ENCODE peak calls at places on chromosomes 4 and X, in ten cellular contexts. E is heart left ventricle; T is tibial nerve; V is astrocyte of the spinal cord; D is ascending aorta; K is lower lobe of right lung; Z is mammary epithelial cell; G is epithelial cell of esophagus; M is CD4-positive, alpha-beta T cell; Y is cardiac fibroblast. I is an unnamed sample.

GRCh38 chr4:51842167-51842553 is 793 bp upstream of the DCUN1D4 start:
- DNase-seq in E (no peak), T (peak), V (no peak), D (no peak), K (no peak), Z (no peak), G (no peak), M (no peak), Y (no peak), I (no peak)

GRCh38 chr4:38109896-38110295 is 149.7 kb downstream of the PTTG2 start:
- DNase-seq in E (no peak), T (no peak), V (no peak), D (no peak), K (no peak), Z (no peak), G (no peak), M (no peak), Y (no peak), I (no peak)

GRCh38 chrX:40550069-40550468 is 30.7 kb upstream of the ATP6AP2 start:
- DNase-seq in E (no peak), T (no peak), V (no peak), D (no peak), K (no peak), Z (no peak), G (no peak), M (no peak), Y (no peak), I (no peak)

GRCh38 chr4:30952526-30953219 is 232.5 kb downstream of the PCDH7 start:
- DNase-seq in E (no peak), T (no peak), V (no peak), D (no peak), K (no peak), Z (no peak), G (peak), M (no peak), Y (no peak), I (no peak)

GRCh38 chrX:10505726-10506125 is 114.7 kb downstream of the MID1 start:
- DNase-seq in E (no peak), T (no peak), V (no peak), D (no peak), K (no peak), Z (no peak), G (no peak), M (no peak), Y (no peak), I (no peak)

GRCh38 chr4:171007618-171008390 is 805.4 kb upstream of the GALNTL6 start:
- DNase-seq in E (no peak), T (no peak), V (no peak), D (no peak), K (no peak), Z (no peak), G (no peak), M (no peak), Y (no peak), I (no peak)

GRCh38 chr4:156830356-156830755 is 141.2 kb downstream of the PDGFC start:
- DNase-seq in E (no peak), T (no peak), V (peak), D (no peak), K (no peak), Z (peak), G (peak), M (no peak), Y (peak), I (no peak)

GRCh38 chr4:62517721-62518120 is 1317.6 kb downstream of the ADGRL3 start:
- DNase-seq in E (no peak), T (no peak), V (peak), D (no peak), K (no peak), Z (peak), G (no peak), M (no peak), Y (peak), I (no peak)

GRCh38 chrX:71164071-71164470 is 19.4 kb downstream of the NLGN3 start:
- DNase-seq in E (no peak), T (no peak), V (no peak), D (no peak), K (no peak), Z (peak), G (peak), M (no peak), Y (no peak), I (no peak)

GRCh38 chrX:49171752-49172279 is at the start of gene PLP2:
- DNase-seq in E (no peak), T (no peak), V (peak), D (peak), K (peak), Z (peak), G (peak), M (no peak), Y (peak), I (no peak)

GRCh38 chr4:79148369-79148768 is 177.5 kb downstream of the NAA11 start:
- DNase-seq in E (no peak), T (no peak), V (no peak), D (no peak), K (no peak), Z (no peak), G (no peak), M (no peak), Y (no peak), I (no peak)

GRCh38 chrX:6184900-6185515 is 43.7 kb downstream of the NLGN4X start:
- DNase-seq in E (no peak), T (no peak), V (peak), D (no peak), K (no peak), Z (peak), G (peak), M (no peak), Y (peak), I (no peak)

GRCh38 chrX:9533611-9534010 is 68.8 kb downstream of the TBL1X start:
- DNase-seq in E (no peak), T (no peak), V (no peak), D (no peak), K (no peak), Z (no peak), G (no peak), M (no peak), Y (no peak), I (no peak)

GRCh38 chr4:121822796-121823504 is 733 bp downstream of the CCNA2 start:
- DNase-seq in E (peak), T (no peak), V (peak), D (no peak), K (peak), Z (peak), G (peak), M (no peak), Y (peak), I (no peak)

GRCh38 chrX:67543818-67544217 is at the start of gene AR:
- DNase-seq in E (peak), T (peak), V (peak), D (peak), K (peak), Z (no peak), G (no peak), M (no peak), Y (peak), I (no peak)

GRCh38 chrX:115966920-115967319 is 203.6 kb upstream of the AGTR2 start:
- DNase-seq in E (no peak), T (no peak), V (no peak), D (no peak), K (no peak), Z (no peak), G (no peak), M (no peak), Y (no peak), I (no peak)

GRCh38 chrX:64187762-64188150 is 17.8 kb downstream of the AMER1 start:
- DNase-seq in E (no peak), T (no peak), V (no peak), D (no peak), K (no peak), Z (no peak), G (no peak), M (no peak), Y (no peak), I (no peak)

GRCh38 chr4:62057060-62057459 is 856.9 kb downstream of the ADGRL3 start:
- DNase-seq in E (no peak), T (no peak), V (no peak), D (no peak), K (no peak), Z (no peak), G (no peak), M (no peak), Y (no peak), I (no peak)

GRCh38 chrX:110170029-110170428 is 147.9 kb downstream of the AMMECR1 start:
- DNase-seq in E (no peak), T (no peak), V (no peak), D (no peak), K (no peak), Z (no peak), G (no peak), M (no peak), Y (no peak), I (no peak)

GRCh38 chrX:136589966-136590365 is 58.0 kb downstream of the VGLL1 start:
- DNase-seq in E (no peak), T (no peak), V (no peak), D (no peak), K (no peak), Z (peak), G (peak), M (no peak), Y (no peak), I (no peak)

GRCh38 chrX:19344207-19344534 is 444 bp downstream of the PDHA1 start:
- DNase-seq in E (no peak), T (no peak), V (no peak), D (no peak), K (no peak), Z (no peak), G (no peak), M (no peak), Y (no peak), I (no peak)

GRCh38 chrX:110417128-110417527 is 58.5 kb downstream of the RTL9 start:
- DNase-seq in E (no peak), T (no peak), V (no peak), D (no peak), K (no peak), Z (no peak), G (no peak), M (no peak), Y (no peak), I (no peak)

GRCh38 chrX:141341743-141342142 is 99.4 kb upstream of the SPANXC start:
- DNase-seq in E (no peak), T (no peak), V (no peak), D (no peak), K (no peak), Z (no peak), G (no peak), M (no peak), Y (peak), I (no peak)

GRCh38 chr4:182206916-182207315 is 36.3 kb upstream of the TENM3 start:
- DNase-seq in E (no peak), T (no peak), V (peak), D (no peak), K (no peak), Z (no peak), G (no peak), M (no peak), Y (no peak), I (peak)

GRCh38 chr4:101191302-101192098 is 155.8 kb downstream of the PPP3CA start:
- DNase-seq in E (peak), T (peak), V (peak), D (peak), K (peak), Z (no peak), G (no peak), M (no peak), Y (peak), I (no peak)

GRCh38 chr4:5728451-5728850 is 17.4 kb downstream of the EVC start:
- DNase-seq in E (no peak), T (no peak), V (no peak), D (no peak), K (no peak), Z (no peak), G (no peak), M (no peak), Y (no peak), I (no peak)

GRCh38 chr4:5041609-5042234 is 9.6 kb upstream of the STK32B start:
- DNase-seq in E (no peak), T (no peak), V (no peak), D (no peak), K (no peak), Z (no peak), G (no peak), M (no peak), Y (no peak), I (no peak)

GRCh38 chrX:100863326-100863854 is 10.8 kb downstream of the NOX1 start:
- DNase-seq in E (no peak), T (no peak), V (no peak), D (no peak), K (peak), Z (no peak), G (no peak), M (no peak), Y (no peak), I (no peak)

GRCh38 chr4:140151700-140152014 is 2.3 kb downstream of the MAML3 start:
- DNase-seq in E (peak), T (peak), V (peak), D (peak), K (peak), Z (peak), G (peak), M (no peak), Y (peak), I (peak)

GRCh38 chrX:105190252-105190853 is 30.1 kb downstream of the TEX13A start:
- DNase-seq in E (no peak), T (peak), V (peak), D (no peak), K (no peak), Z (peak), G (peak), M (no peak), Y (peak), I (no peak)

DNA sequence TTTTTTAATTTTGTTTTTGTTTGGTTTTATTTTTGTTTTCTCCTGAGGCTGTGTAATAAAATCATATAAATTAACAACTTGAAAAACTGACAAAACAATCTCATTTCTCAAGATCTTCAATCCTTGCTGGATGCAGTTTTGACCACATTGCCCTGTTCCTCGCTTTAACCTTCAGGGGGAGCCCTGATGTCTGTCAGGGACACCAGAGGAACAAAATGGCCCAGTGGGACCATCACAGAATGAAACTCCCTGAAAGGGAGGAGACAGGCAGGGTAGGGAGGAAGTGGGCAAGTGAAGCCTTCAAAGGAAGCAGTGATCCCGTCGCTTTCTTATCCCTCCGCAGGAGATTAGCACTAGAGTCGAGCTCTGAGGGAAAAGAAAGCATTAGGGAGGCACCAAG is 274.9 kb upstream of the LDB2 start:
- DNase-seq in E (peak), T (no peak), V (no peak), D (no peak), K (no peak), Z (no peak), G (no peak), M (no peak), Y (no peak), I (no peak)
- TF ChIP-seq CTCF in E (peak), T (no peak), V (peak), D (no peak), K (no peak), Z (no peak), G (no peak), M (no peak), Y (peak), I (no peak)

GRCh38 chr4:68751138-68751537 is 64.7 kb upstream of the UGT2B10 start:
- DNase-seq in E (no peak), T (no peak), V (no peak), D (no peak), K (no peak), Z (no peak), G (no peak), M (no peak), Y (no peak), I (no peak)
- TF ChIP-seq CTCF in E (no peak), T (no peak), V (no peak), D (no peak), K (no peak), Z (no peak), G (no peak), M (no peak), Y (no peak), I (no peak)

DNA sequence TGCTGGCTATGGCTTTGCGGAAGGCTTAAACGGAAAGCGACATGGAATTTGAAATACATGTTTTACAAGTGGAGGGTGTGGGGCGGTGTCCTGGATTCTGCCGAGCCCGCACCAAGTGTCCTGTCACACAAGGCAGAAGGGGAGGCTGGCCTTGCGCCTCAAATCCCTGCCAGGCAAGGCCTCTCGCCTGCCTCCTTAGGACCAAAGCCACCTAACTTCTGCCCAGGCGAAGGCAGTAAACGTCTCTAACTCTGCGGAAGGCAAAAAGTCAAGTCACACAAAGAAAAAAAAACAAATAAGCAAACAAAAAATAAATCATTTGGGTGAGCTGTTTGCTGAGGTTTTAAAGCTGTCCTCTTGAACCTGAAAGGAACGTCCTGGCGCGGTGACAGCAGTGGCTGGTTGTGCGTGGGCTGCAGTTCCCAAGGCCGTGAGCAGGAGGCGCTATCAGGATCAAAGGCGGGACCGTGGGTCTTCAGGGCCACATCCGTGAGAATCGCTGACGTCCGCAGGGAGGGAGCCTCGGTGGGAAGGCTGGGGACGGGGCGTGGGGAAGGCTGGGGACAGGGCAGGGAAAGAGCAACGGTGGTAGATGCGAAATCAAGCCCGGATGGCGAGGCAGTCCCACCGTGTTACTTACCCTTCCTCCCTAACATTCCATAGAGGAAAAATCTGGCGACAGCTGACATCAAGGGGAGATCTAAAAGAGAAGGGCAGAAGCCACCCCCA is 99.1 kb downstream of the TRAPPC11 start:
- DNase-seq in E (peak), T (peak), V (no peak), D (no peak), K (no peak), Z (no peak), G (no peak), M (no peak), Y (peak), I (no peak)
- TF ChIP-seq CTCF in E (peak), T (peak), V (peak), D (peak), K (no peak), Z (peak), G (peak), M (no peak), Y (peak), I (no peak)

GRCh38 chr4:86547140-86547539 is 47.0 kb upstream of the PTPN13 start:
- DNase-seq in E (no peak), T (no peak), V (no peak), D (no peak), K (no peak), Z (no peak), G (no peak), M (no peak), Y (no peak), I (no peak)

GRCh38 chr4:86542319-86543027 is 51.6 kb upstream of the PTPN13 start:
- DNase-seq in E (no peak), T (no peak), V (no peak), D (no peak), K (no peak), Z (no peak), G (no peak), M (no peak), Y (no peak), I (no peak)

GRCh38 chr4:86543560-86544312 is 50.4 kb upstream of the PTPN13 start:
- DNase-seq in E (no peak), T (no peak), V (peak), D (no peak), K (no peak), Z (no peak), G (no peak), M (no peak), Y (peak), I (no peak)

GRCh38 chr4:86543080-86543479 is 51.0 kb upstream of the PTPN13 start:
- DNase-seq in E (no peak), T (no peak), V (no peak), D (no peak), K (no peak), Z (no peak), G (no peak), M (no peak), Y (no peak), I (no peak)

GRCh38 chr4:86544313-86544966 is 49.7 kb upstream of the PTPN13 start:
- DNase-seq in E (no peak), T (no peak), V (no peak), D (no peak), K (no peak), Z (no peak), G (no peak), M (no peak), Y (no peak), I (no peak)
- TF ChIP-seq CTCF in E (no peak), T (no peak), V (no peak), D (no peak), K (no peak), Z (no peak), G (no peak), M (no peak), Y (no peak), I (no peak)

DNA sequence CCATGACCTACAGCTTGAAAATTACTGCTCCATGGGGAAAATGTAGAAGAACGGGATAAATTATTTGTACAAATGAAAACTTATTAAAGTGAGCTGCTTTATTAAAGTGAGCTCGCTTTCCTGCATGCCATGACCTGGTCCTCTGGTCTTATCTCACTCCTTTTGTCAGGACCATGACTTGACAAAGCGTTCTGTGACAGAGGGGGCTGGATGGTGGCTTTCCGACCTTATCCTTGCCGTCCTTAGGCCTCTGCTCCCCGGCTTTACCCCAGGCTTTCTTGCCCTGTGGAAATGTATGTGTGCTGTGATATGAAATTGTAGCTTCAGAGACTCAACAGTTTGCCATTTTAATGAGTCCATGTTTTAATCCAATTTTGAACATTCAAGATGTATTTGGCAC is 44.0 kb upstream of the FBXW7 start:
- DNase-seq in E (no peak), T (no peak), V (no peak), D (no peak), K (no peak), Z (no peak), G (no peak), M (no peak), Y (no peak), I (no peak)
- TF ChIP-seq CTCF in E (no peak), T (no peak), V (no peak), D (no peak), K (no peak), Z (no peak), G (no peak), M (no peak), Y (no peak), I (no peak)

GRCh38 chr4:125244848-125245450 is 69.8 kb upstream of the FAT4 start:
- DNase-seq in E (no peak), T (no peak), V (peak), D (no peak), K (no peak), Z (peak), G (peak), M (no peak), Y (peak), I (no peak)
- TF ChIP-seq CTCF in E (peak), T (no peak), V (peak), D (peak), K (peak), Z (peak), G (peak), M (no peak), Y (peak), I (peak)

GRCh38 chr4:143337600-143338287 is 1.1 kb downstream of the GAB1 start:
- DNase-seq in E (peak), T (peak), V (peak), D (peak), K (no peak), Z (peak), G (peak), M (no peak), Y (peak), I (no peak)

GRCh38 chr4:143339497-143339896 is 2.8 kb downstream of the GAB1 start:
- DNase-seq in E (no peak), T (no peak), V (no peak), D (no peak), K (no peak), Z (no peak), G (no peak), M (no peak), Y (no peak), I (no peak)

GRCh38 chr4:143338313-143338712 is 1.6 kb downstream of the GAB1 start:
- DNase-seq in E (no peak), T (no peak), V (peak), D (no peak), K (no peak), Z (no peak), G (no peak), M (no peak), Y (no peak), I (no peak)

GRCh38 chr4:143336828-143337599 is at the start of gene GAB1:
- DNase-seq in E (peak), T (peak), V (peak), D (peak), K (peak), Z (peak), G (peak), M (no peak), Y (peak), I (no peak)

GRCh38 chr4:143335979-143336827 is 473 bp upstream of the GAB1 start:
- DNase-seq in E (peak), T (peak), V (peak), D (peak), K (peak), Z (peak), G (peak), M (no peak), Y (peak), I (peak)
- TF ChIP-seq CTCF in E (no peak), T (no peak), V (no peak), D (no peak), K (no peak), Z (no peak), G (no peak), M (no peak), Y (no peak), I (no peak)